ENCODE peak calls at places on chromosomes 12 and 14, in eight cellular contexts. One of them, this sample, is unnamed.

GRCh38 chr12:10361084-10361483 is 28.8 kb downstream of the KLRK1 start:
- DNase-seq in tibial nerve: no peak
- DNase-seq in sigmoid colon: no peak
- DNase-seq in left lung: no peak
- DNase-seq in CD8-positive, alpha-beta memory T cell: no peak
- DNase-seq in thyroid gland: no peak
- DNase-seq in CD8-positive, alpha-beta T cell: no peak
- DNase-seq in iPS DF 6.9: peak
- DNase-seq in this sample: no peak

GRCh38 chr12:73529954-73530353 is 1007.7 kb upstream of the ATXN7L3B start:
- DNase-seq in tibial nerve: no peak
- DNase-seq in sigmoid colon: no peak
- DNase-seq in left lung: no peak
- DNase-seq in CD8-positive, alpha-beta memory T cell: no peak
- DNase-seq in thyroid gland: no peak
- DNase-seq in CD8-positive, alpha-beta T cell: no peak
- DNase-seq in iPS DF 6.9: no peak
- DNase-seq in this sample: no peak

GRCh38 chr14:89359477-89360222 is 57.4 kb downstream of the FOXN3 start:
- DNase-seq in tibial nerve: peak
- DNase-seq in sigmoid colon: peak
- DNase-seq in left lung: no peak
- DNase-seq in CD8-positive, alpha-beta memory T cell: no peak
- DNase-seq in thyroid gland: no peak
- DNase-seq in CD8-positive, alpha-beta T cell: no peak
- DNase-seq in iPS DF 6.9: no peak
- DNase-seq in this sample: no peak

GRCh38 chr12:49346659-49347306 is at the start of gene DNAJC22:
- DNase-seq in tibial nerve: no peak
- DNase-seq in sigmoid colon: peak
- DNase-seq in left lung: no peak
- DNase-seq in CD8-positive, alpha-beta memory T cell: no peak
- DNase-seq in thyroid gland: peak
- DNase-seq in CD8-positive, alpha-beta T cell: peak
- DNase-seq in iPS DF 6.9: no peak
- DNase-seq in this sample: no peak

GRCh38 chr14:22390824-22391461 is 198.1 kb downstream of the DAD1 start:
- DNase-seq in tibial nerve: no peak
- DNase-seq in sigmoid colon: no peak
- DNase-seq in left lung: no peak
- DNase-seq in CD8-positive, alpha-beta memory T cell: no peak
- DNase-seq in thyroid gland: no peak
- DNase-seq in CD8-positive, alpha-beta T cell: no peak
- DNase-seq in iPS DF 6.9: no peak
- DNase-seq in this sample: no peak

GRCh38 chr12:92424338-92424737 is 278.5 kb upstream of the PLEKHG7 start:
- DNase-seq in tibial nerve: no peak
- DNase-seq in sigmoid colon: no peak
- DNase-seq in left lung: no peak
- DNase-seq in CD8-positive, alpha-beta memory T cell: no peak
- DNase-seq in thyroid gland: no peak
- DNase-seq in CD8-positive, alpha-beta T cell: no peak
- DNase-seq in iPS DF 6.9: peak
- DNase-seq in this sample: no peak

GRCh38 chr12:1670815-1671268 is 20.0 kb upstream of the ADIPOR2 start:
- DNase-seq in tibial nerve: no peak
- DNase-seq in sigmoid colon: no peak
- DNase-seq in left lung: no peak
- DNase-seq in CD8-positive, alpha-beta memory T cell: no peak
- DNase-seq in thyroid gland: no peak
- DNase-seq in CD8-positive, alpha-beta T cell: no peak
- DNase-seq in iPS DF 6.9: no peak
- DNase-seq in this sample: no peak

GRCh38 chr14:82412545-82412944 is 878.9 kb upstream of the SEL1L start:
- DNase-seq in tibial nerve: no peak
- DNase-seq in sigmoid colon: no peak
- DNase-seq in left lung: no peak
- DNase-seq in CD8-positive, alpha-beta memory T cell: no peak
- DNase-seq in thyroid gland: no peak
- DNase-seq in CD8-positive, alpha-beta T cell: no peak
- DNase-seq in iPS DF 6.9: no peak
- DNase-seq in this sample: no peak

GRCh38 chr14:92880851-92881250 is 42.1 kb upstream of the CHGA start:
- DNase-seq in tibial nerve: no peak
- DNase-seq in sigmoid colon: no peak
- DNase-seq in left lung: no peak
- DNase-seq in CD8-positive, alpha-beta memory T cell: no peak
- DNase-seq in thyroid gland: no peak
- DNase-seq in CD8-positive, alpha-beta T cell: no peak
- DNase-seq in iPS DF 6.9: peak
- DNase-seq in this sample: peak

GRCh38 chr12:42140901-42141300 is 3.8 kb downstream of the GXYLT1 start:
- DNase-seq in tibial nerve: no peak
- DNase-seq in sigmoid colon: no peak
- DNase-seq in left lung: no peak
- DNase-seq in CD8-positive, alpha-beta memory T cell: no peak
- DNase-seq in thyroid gland: peak
- DNase-seq in CD8-positive, alpha-beta T cell: no peak
- DNase-seq in iPS DF 6.9: no peak
- DNase-seq in this sample: no peak

GRCh38 chr14:83467811-83468210 is 1934.2 kb upstream of the SEL1L start:
- DNase-seq in tibial nerve: no peak
- DNase-seq in sigmoid colon: no peak
- DNase-seq in left lung: no peak
- DNase-seq in CD8-positive, alpha-beta memory T cell: no peak
- DNase-seq in thyroid gland: no peak
- DNase-seq in CD8-positive, alpha-beta T cell: no peak
- DNase-seq in iPS DF 6.9: no peak
- DNase-seq in this sample: no peak

GRCh38 chr12:123532021-123532420 is 1.5 kb downstream of the RILPL1 start:
- DNase-seq in tibial nerve: no peak
- DNase-seq in sigmoid colon: no peak
- DNase-seq in left lung: no peak
- DNase-seq in CD8-positive, alpha-beta memory T cell: no peak
- DNase-seq in thyroid gland: no peak
- DNase-seq in CD8-positive, alpha-beta T cell: no peak
- DNase-seq in iPS DF 6.9: no peak
- DNase-seq in this sample: no peak

GRCh38 chr12:108846320-108846719 is 11.1 kb downstream of the SSH1 start:
- DNase-seq in tibial nerve: no peak
- DNase-seq in sigmoid colon: peak
- DNase-seq in left lung: no peak
- DNase-seq in CD8-positive, alpha-beta memory T cell: no peak
- DNase-seq in thyroid gland: no peak
- DNase-seq in CD8-positive, alpha-beta T cell: no peak
- DNase-seq in iPS DF 6.9: no peak
- DNase-seq in this sample: peak

GRCh38 chr12:80033457-80033856 is 65.9 kb upstream of the OTOGL start:
- DNase-seq in tibial nerve: no peak
- DNase-seq in sigmoid colon: no peak
- DNase-seq in left lung: no peak
- DNase-seq in CD8-positive, alpha-beta memory T cell: no peak
- DNase-seq in thyroid gland: no peak
- DNase-seq in CD8-positive, alpha-beta T cell: no peak
- DNase-seq in iPS DF 6.9: no peak
- DNase-seq in this sample: no peak

GRCh38 chr14:43356984-43357545 is 1150.0 kb downstream of the FSCB start:
- DNase-seq in tibial nerve: no peak
- DNase-seq in sigmoid colon: no peak
- DNase-seq in left lung: no peak
- DNase-seq in CD8-positive, alpha-beta memory T cell: no peak
- DNase-seq in thyroid gland: no peak
- DNase-seq in CD8-positive, alpha-beta T cell: no peak
- DNase-seq in iPS DF 6.9: no peak
- DNase-seq in this sample: no peak

GRCh38 chr14:58656671-58657411 is 19.1 kb downstream of the DACT1 start:
- DNase-seq in tibial nerve: no peak
- DNase-seq in sigmoid colon: no peak
- DNase-seq in left lung: no peak
- DNase-seq in CD8-positive, alpha-beta memory T cell: no peak
- DNase-seq in thyroid gland: no peak
- DNase-seq in CD8-positive, alpha-beta T cell: no peak
- DNase-seq in iPS DF 6.9: no peak
- DNase-seq in this sample: no peak

GRCh38 chr12:59182191-59182590 is 261.9 kb upstream of the LRIG3 start:
- DNase-seq in tibial nerve: no peak
- DNase-seq in sigmoid colon: no peak
- DNase-seq in left lung: no peak
- DNase-seq in CD8-positive, alpha-beta memory T cell: no peak
- DNase-seq in thyroid gland: no peak
- DNase-seq in CD8-positive, alpha-beta T cell: no peak
- DNase-seq in iPS DF 6.9: no peak
- DNase-seq in this sample: no peak

GRCh38 chr12:54958048-54958658 is 26.4 kb downstream of the TESPA1 start:
- DNase-seq in tibial nerve: peak
- DNase-seq in sigmoid colon: no peak
- DNase-seq in left lung: no peak
- DNase-seq in CD8-positive, alpha-beta memory T cell: peak
- DNase-seq in thyroid gland: peak
- DNase-seq in CD8-positive, alpha-beta T cell: peak
- DNase-seq in iPS DF 6.9: peak
- DNase-seq in this sample: peak

GRCh38 chr14:74922752-74923401 is at the start of gene RPS6KL1:
- DNase-seq in tibial nerve: peak
- DNase-seq in sigmoid colon: peak
- DNase-seq in left lung: peak
- DNase-seq in CD8-positive, alpha-beta memory T cell: peak
- DNase-seq in thyroid gland: peak
- DNase-seq in CD8-positive, alpha-beta T cell: peak
- DNase-seq in iPS DF 6.9: peak
- DNase-seq in this sample: peak

GRCh38 chr14:101133068-101133467 is 229.5 kb upstream of the RTL1 start:
- DNase-seq in tibial nerve: peak
- DNase-seq in sigmoid colon: no peak
- DNase-seq in left lung: no peak
- DNase-seq in CD8-positive, alpha-beta memory T cell: no peak
- DNase-seq in thyroid gland: no peak
- DNase-seq in CD8-positive, alpha-beta T cell: no peak
- DNase-seq in iPS DF 6.9: no peak
- DNase-seq in this sample: peak

GRCh38 chr12:11886339-11886738 is 184.4 kb upstream of the BCL2L14 start:
- DNase-seq in tibial nerve: no peak
- DNase-seq in sigmoid colon: no peak
- DNase-seq in left lung: no peak
- DNase-seq in CD8-positive, alpha-beta memory T cell: no peak
- DNase-seq in thyroid gland: no peak
- DNase-seq in CD8-positive, alpha-beta T cell: no peak
- DNase-seq in iPS DF 6.9: no peak
- DNase-seq in this sample: no peak

DNA sequence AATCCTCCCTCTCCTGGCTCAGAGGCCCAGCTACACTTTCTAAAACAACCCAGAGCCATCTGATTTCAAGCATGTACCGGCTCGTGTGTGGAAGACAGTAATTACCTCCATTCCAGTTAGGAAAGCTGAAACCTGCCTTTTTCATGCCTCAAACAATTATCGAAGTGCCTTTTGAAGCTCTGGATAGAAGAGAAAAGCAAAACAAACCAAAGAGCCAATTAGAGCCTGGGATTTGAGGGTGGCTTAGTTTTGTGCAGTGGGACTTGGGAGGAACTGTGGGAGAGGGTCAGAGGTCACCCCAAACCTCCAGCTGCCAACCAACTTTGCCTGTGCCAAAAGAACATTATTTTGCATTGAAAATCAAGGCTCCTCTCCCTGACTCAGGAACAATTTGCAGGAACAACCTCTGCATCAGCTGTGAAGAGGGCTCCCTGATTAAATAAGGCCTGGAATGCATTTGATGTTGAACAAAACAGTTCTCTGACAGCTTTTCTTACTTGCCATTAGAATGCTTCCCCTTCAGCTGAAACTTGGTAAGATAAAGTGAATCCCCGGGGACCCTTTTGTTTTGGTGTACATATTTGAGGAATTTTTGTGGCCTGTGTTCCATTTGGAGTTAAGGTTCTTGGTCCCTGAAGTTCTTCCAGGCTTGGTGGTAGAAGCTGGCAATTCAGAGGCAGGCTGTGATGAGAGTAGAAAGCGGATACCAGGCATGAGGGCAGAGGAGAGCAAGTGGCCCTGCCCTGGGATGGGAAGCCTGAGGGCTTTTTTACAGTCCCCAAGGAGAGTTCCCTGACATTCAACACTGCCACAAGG is 270.1 kb downstream of the ZFP36L1 start:
- DNase-seq in tibial nerve: no peak
- DNase-seq in sigmoid colon: no peak
- DNase-seq in left lung: no peak
- DNase-seq in CD8-positive, alpha-beta memory T cell: no peak
- DNase-seq in thyroid gland: no peak
- DNase-seq in CD8-positive, alpha-beta T cell: no peak
- DNase-seq in iPS DF 6.9: no peak
- DNase-seq in this sample: no peak
- H3K27ac ChIP-seq in tibial nerve: peak
- H3K27ac ChIP-seq in sigmoid colon: peak
- H3K27ac ChIP-seq in left lung: peak
- H3K27ac ChIP-seq in CD8-positive, alpha-beta memory T cell: no peak
- H3K27ac ChIP-seq in thyroid gland: peak
- H3K27ac ChIP-seq in CD8-positive, alpha-beta T cell: no peak
- H3K27ac ChIP-seq in iPS DF 6.9: no peak
- H3K27ac ChIP-seq in this sample: peak

DNA sequence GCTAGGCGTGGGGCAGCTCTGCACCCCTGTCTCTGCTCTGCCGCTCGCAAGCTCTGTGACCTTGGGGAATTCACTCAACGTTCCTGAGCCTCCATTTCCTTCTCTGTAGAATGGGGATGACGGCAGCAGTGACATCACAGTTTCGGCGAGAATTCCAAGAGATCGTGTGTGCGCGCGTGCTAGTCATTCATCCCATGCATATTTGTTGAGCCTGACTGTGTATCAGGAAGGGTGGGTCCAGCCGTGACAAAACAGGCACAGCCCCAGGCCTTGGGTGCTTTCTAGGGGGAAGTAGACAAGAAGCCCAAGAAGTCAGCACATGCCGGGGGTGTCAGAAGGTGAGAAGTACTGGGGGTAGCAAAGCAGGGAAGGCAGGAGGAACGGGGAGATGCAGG is 145.6 kb upstream of the NCOR2 start:
- DNase-seq in tibial nerve: peak
- DNase-seq in sigmoid colon: peak
- DNase-seq in left lung: peak
- DNase-seq in CD8-positive, alpha-beta memory T cell: no peak
- DNase-seq in thyroid gland: peak
- DNase-seq in CD8-positive, alpha-beta T cell: no peak
- DNase-seq in iPS DF 6.9: no peak
- DNase-seq in this sample: no peak
- H3K27ac ChIP-seq in tibial nerve: peak
- H3K27ac ChIP-seq in sigmoid colon: peak
- H3K27ac ChIP-seq in left lung: peak
- H3K27ac ChIP-seq in CD8-positive, alpha-beta memory T cell: no peak
- H3K27ac ChIP-seq in thyroid gland: peak
- H3K27ac ChIP-seq in CD8-positive, alpha-beta T cell: no peak
- H3K27ac ChIP-seq in iPS DF 6.9: no peak
- H3K27ac ChIP-seq in this sample: peak

GRCh38 chr12:16583991-16584745 is 21.8 kb downstream of the LMO3 start:
- DNase-seq in tibial nerve: no peak
- DNase-seq in sigmoid colon: no peak
- DNase-seq in left lung: no peak
- DNase-seq in CD8-positive, alpha-beta memory T cell: no peak
- DNase-seq in thyroid gland: peak
- DNase-seq in CD8-positive, alpha-beta T cell: no peak
- DNase-seq in iPS DF 6.9: no peak
- DNase-seq in this sample: no peak
- H3K27ac ChIP-seq in tibial nerve: no peak
- H3K27ac ChIP-seq in sigmoid colon: peak
- H3K27ac ChIP-seq in left lung: peak
- H3K27ac ChIP-seq in CD8-positive, alpha-beta memory T cell: no peak
- H3K27ac ChIP-seq in thyroid gland: peak
- H3K27ac ChIP-seq in CD8-positive, alpha-beta T cell: no peak
- H3K27ac ChIP-seq in iPS DF 6.9: no peak
- H3K27ac ChIP-seq in this sample: no peak

GRCh38 chr12:95201056-95201670 is 16.1 kb downstream of the FGD6 start:
- DNase-seq in tibial nerve: no peak
- DNase-seq in sigmoid colon: no peak
- DNase-seq in left lung: no peak
- DNase-seq in CD8-positive, alpha-beta memory T cell: no peak
- DNase-seq in thyroid gland: no peak
- DNase-seq in CD8-positive, alpha-beta T cell: no peak
- DNase-seq in iPS DF 6.9: no peak
- DNase-seq in this sample: no peak
- H3K27ac ChIP-seq in tibial nerve: peak
- H3K27ac ChIP-seq in sigmoid colon: peak
- H3K27ac ChIP-seq in left lung: peak
- H3K27ac ChIP-seq in CD8-positive, alpha-beta memory T cell: no peak
- H3K27ac ChIP-seq in thyroid gland: peak
- H3K27ac ChIP-seq in CD8-positive, alpha-beta T cell: no peak
- H3K27ac ChIP-seq in iPS DF 6.9: no peak
- H3K27ac ChIP-seq in this sample: peak